ENCODE peak calls at places on chromosomes 13 and 19, in four cellular contexts. One of them, this sample, is unnamed.

GRCh38 chr19:18251587-18252369 is 22.5 kb downstream of the IQCN start:
- DNase-seq in astrocyte of the cerebellum: peak
- DNase-seq in GM03348: peak
- DNase-seq in NCI-H1694: peak
- DNase-seq in this sample: peak

GRCh38 chr19:1848399-1849131 is at the start of gene REXO1:
- DNase-seq in NCI-H1694: peak
- DNase-seq in GM03348: peak
- DNase-seq in astrocyte of the cerebellum: peak
- DNase-seq in this sample: peak

GRCh38 chr19:4638330-4638729 is 986 bp upstream of the TNFAIP8L1 start:
- DNase-seq in astrocyte of the cerebellum: no peak
- DNase-seq in NCI-H1694: no peak
- DNase-seq in GM03348: no peak
- DNase-seq in this sample: no peak

GRCh38 chr13:67383358-67383757 is 153.2 kb upstream of the PCDH9 start:
- DNase-seq in GM03348: peak
- DNase-seq in NCI-H1694: no peak
- DNase-seq in astrocyte of the cerebellum: no peak
- DNase-seq in this sample: no peak

GRCh38 chr19:58317481-58318072 is 9.2 kb upstream of the ZSCAN22 start:
- DNase-seq in NCI-H1694: no peak
- DNase-seq in GM03348: peak
- DNase-seq in astrocyte of the cerebellum: peak
- DNase-seq in this sample: no peak

GRCh38 chr13:113981611-113982295 is 7.9 kb upstream of the C13orf46 start:
- DNase-seq in NCI-H1694: no peak
- DNase-seq in astrocyte of the cerebellum: no peak
- DNase-seq in GM03348: no peak
- DNase-seq in this sample: no peak

GRCh38 chr13:53242015-53242414 is 213.4 kb downstream of the OLFM4 start:
- DNase-seq in GM03348: no peak
- DNase-seq in astrocyte of the cerebellum: no peak
- DNase-seq in NCI-H1694: no peak
- DNase-seq in this sample: no peak

GRCh38 chr19:5738423-5738822 is 18.0 kb downstream of the CATSPERD start:
- DNase-seq in NCI-H1694: no peak
- DNase-seq in GM03348: no peak
- DNase-seq in astrocyte of the cerebellum: no peak
- DNase-seq in this sample: no peak

GRCh38 chr13:43495732-43496131 is 291.0 kb downstream of the ENOX1 start:
- DNase-seq in astrocyte of the cerebellum: no peak
- DNase-seq in GM03348: no peak
- DNase-seq in NCI-H1694: no peak
- DNase-seq in this sample: no peak

GRCh38 chr13:87553142-87553541 is 118.0 kb upstream of the SLITRK5 start:
- DNase-seq in GM03348: no peak
- DNase-seq in astrocyte of the cerebellum: no peak
- DNase-seq in NCI-H1694: no peak
- DNase-seq in this sample: no peak

GRCh38 chr13:106096661-106097092 is 438.8 kb downstream of the EFNB2 start:
- DNase-seq in GM03348: no peak
- DNase-seq in NCI-H1694: no peak
- DNase-seq in astrocyte of the cerebellum: no peak
- DNase-seq in this sample: no peak

GRCh38 chr19:52748336-52748950 is 13.6 kb upstream of the ZNF611 start:
- DNase-seq in NCI-H1694: peak
- DNase-seq in GM03348: peak
- DNase-seq in astrocyte of the cerebellum: no peak
- DNase-seq in this sample: no peak

GRCh38 chr13:50845211-50845610 is 1.7 kb upstream of the DLEU7 start:
- DNase-seq in NCI-H1694: no peak
- DNase-seq in astrocyte of the cerebellum: peak
- DNase-seq in GM03348: no peak
- DNase-seq in this sample: no peak

GRCh38 chr13:65677906-65678305 is 1552.2 kb downstream of the PCDH9 start:
- DNase-seq in NCI-H1694: no peak
- DNase-seq in GM03348: peak
- DNase-seq in astrocyte of the cerebellum: no peak
- DNase-seq in this sample: no peak

GRCh38 chr13:37868691-37869505 is 674 bp downstream of the TRPC4 start:
- DNase-seq in astrocyte of the cerebellum: no peak
- DNase-seq in GM03348: peak
- DNase-seq in NCI-H1694: no peak
- DNase-seq in this sample: no peak

GRCh38 chr19:16260160-16260793 is 62.6 kb downstream of the AP1M1 start:
- DNase-seq in NCI-H1694: no peak
- DNase-seq in astrocyte of the cerebellum: no peak
- DNase-seq in GM03348: no peak
- DNase-seq in this sample: no peak